ENCODE peak calls at places on chromosome 18, in six cellular contexts. M, N, E, C, X and I are unnamed samples.

GRCh38 chr18:35335861-35336260 is 8.4 kb downstream of the ZNF24 start:
- DNase-seq in M (no peak), N (no peak), E (no peak), C (no peak), X (no peak), I (no peak)

GRCh38 chr18:26487437-26487836 is 60.9 kb downstream of the KCTD1 start:
- DNase-seq in M (peak; percentile 52), N (peak; percentile 62), E (no peak), C (no peak), X (no peak), I (peak; percentile 21)

GRCh38 chr18:366466-367053 is 98.7 kb upstream of the THOC1 start:
- DNase-seq in M (no peak), N (no peak), E (no peak), C (no peak), X (no peak), I (no peak)

GRCh38 chr18:25169701-25170100 is 182.3 kb downstream of the ZNF521 start:
- DNase-seq in M (no peak), N (peak; percentile 52), E (no peak), C (no peak), X (no peak), I (no peak)

GRCh38 chr18:22783662-22784076 is 149.5 kb upstream of the RBBP8 start:
- DNase-seq in M (no peak), N (no peak), E (no peak), C (no peak), X (no peak), I (no peak)

GRCh38 chr18:44896817-44897216 is 216.1 kb downstream of the SETBP1 start:
- DNase-seq in M (no peak), N (no peak), E (no peak), C (no peak), X (no peak), I (no peak)

GRCh38 chr18:39105095-39105494 is 1539.5 kb upstream of the CELF4 start:
- DNase-seq in M (no peak), N (no peak), E (no peak), C (no peak), X (no peak), I (no peak)

GRCh38 chr18:54392621-54393023 is 34.9 kb downstream of the C18orf54 start:
- DNase-seq in M (peak; percentile 77), N (peak; percentile 63), E (no peak), C (peak; percentile 51), X (peak; percentile 66), I (peak; percentile 81)

GRCh38 chr18:12559319-12559718 is 98.6 kb downstream of the SPIRE1 start:
- DNase-seq in M (no peak), N (no peak), E (no peak), C (no peak), X (no peak), I (no peak)

GRCh38 chr18:9671214-9671613 is 36.9 kb upstream of the RAB31 start:
- DNase-seq in M (no peak), N (no peak), E (no peak), C (no peak), X (no peak), I (no peak)

GRCh38 chr18:45324489-45325111 is 290.7 kb upstream of the SLC14A2 start:
- DNase-seq in M (no peak), N (peak; percentile 91), E (no peak), C (no peak), X (no peak), I (peak; percentile 36)

GRCh38 chr18:457120-457519 is 43.4 kb downstream of the COLEC12 start:
- DNase-seq in M (no peak), N (peak; percentile 85), E (peak; percentile 77), C (peak; percentile 75), X (no peak), I (peak; percentile 94)

GRCh38 chr18:9536354-9537152 is 61.2 kb downstream of the RALBP1 start:
- DNase-seq in M (no peak), N (peak; percentile 73), E (no peak), C (no peak), X (no peak), I (no peak)

GRCh38 chr18:25805323-25805722 is 285.1 kb downstream of the SS18 start:
- DNase-seq in M (no peak), N (peak; percentile 98), E (no peak), C (no peak), X (no peak), I (peak; percentile 69)

GRCh38 chr18:61901334-61901986 is 8.7 kb upstream of the RNF152 start:
- DNase-seq in M (peak; percentile 68), N (peak; percentile 70), E (no peak), C (peak; percentile 56), X (peak; percentile 65), I (peak; percentile 70)

GRCh38 chr18:51345848-51346391 is 148.4 kb upstream of the MEX3C start:
- DNase-seq in M (no peak), N (no peak), E (no peak), C (no peak), X (no peak), I (no peak)

GRCh38 chr18:45636110-45636509 is 20.8 kb downstream of the SLC14A2 start:
- DNase-seq in M (no peak), N (peak; percentile 13), E (no peak), C (no peak), X (no peak), I (no peak)

GRCh38 chr18:58965291-58965929 is 100.7 kb downstream of the ZNF532 start:
- DNase-seq in M (no peak), N (no peak), E (no peak), C (no peak), X (no peak), I (no peak)

GRCh38 chr18:60978338-60978737 is 354.9 kb upstream of the CDH20 start:
- DNase-seq in M (no peak), N (peak; percentile 33), E (no peak), C (no peak), X (no peak), I (peak; percentile 82)

GRCh38 chr18:581106-581505 is 926 bp downstream of the CETN1 start:
- DNase-seq in M (no peak), N (no peak), E (no peak), C (no peak), X (no peak), I (no peak)

GRCh38 chr18:75173125-75173432 is 35.9 kb downstream of the PTGR3 start:
- DNase-seq in M (peak; percentile 75), N (no peak), E (no peak), C (peak; percentile 41), X (no peak), I (peak; percentile 10)

GRCh38 chr18:23226930-23227728 is 91.8 kb downstream of the CABLES1 start:
- DNase-seq in M (no peak), N (peak; percentile 88), E (peak; percentile 57), C (no peak), X (no peak), I (peak; percentile 96)

GRCh38 chr18:24778810-24779418 is 318.5 kb downstream of the HRH4 start:
- DNase-seq in M (no peak), N (no peak), E (no peak), C (no peak), X (no peak), I (no peak)

GRCh38 chr18:77039196-77040140 is 93.1 kb downstream of the MBP start:
- DNase-seq in M (no peak), N (peak; percentile 19), E (no peak), C (no peak), X (no peak), I (no peak)

GRCh38 chr18:55839350-55839749 is 251.4 kb upstream of the TCF4 start:
- DNase-seq in M (no peak), N (peak; percentile 83), E (no peak), C (no peak), X (no peak), I (peak; percentile 41)

GRCh38 chr18:55841314-55841713 is 253.3 kb upstream of the TCF4 start:
- DNase-seq in M (no peak), N (peak; percentile 40), E (no peak), C (no peak), X (no peak), I (no peak)

GRCh38 chr18:55838322-55838721 is 250.3 kb upstream of the TCF4 start:
- DNase-seq in M (peak; percentile 19), N (no peak), E (no peak), C (no peak), X (no peak), I (no peak)

GRCh38 chr18:55840601-55841170 is 252.7 kb upstream of the TCF4 start:
- DNase-seq in M (no peak), N (no peak), E (no peak), C (no peak), X (no peak), I (no peak)

GRCh38 chr18:55838841-55839240 is 250.8 kb upstream of the TCF4 start:
- DNase-seq in M (no peak), N (peak; percentile 82), E (no peak), C (no peak), X (no peak), I (no peak)
- H3K4me3 ChIP-seq in M (no peak overlapping the region), N (peak overlapping the region; percentile 38), E (no peak overlapping the region), C (no peak overlapping the region), X (no peak overlapping the region), I (no peak overlapping the region)

GRCh38 chr18:47993409-47993808 is 63.0 kb upstream of the SMAD2 start:
- DNase-seq in M (no peak), N (no peak), E (no peak), C (peak; percentile 18), X (no peak), I (no peak)
- H3K4me3 ChIP-seq in M (no peak overlapping the region), N (no peak overlapping the region), E (no peak overlapping the region), C (no peak overlapping the region), X (no peak overlapping the region), I (no peak overlapping the region)

DNA sequence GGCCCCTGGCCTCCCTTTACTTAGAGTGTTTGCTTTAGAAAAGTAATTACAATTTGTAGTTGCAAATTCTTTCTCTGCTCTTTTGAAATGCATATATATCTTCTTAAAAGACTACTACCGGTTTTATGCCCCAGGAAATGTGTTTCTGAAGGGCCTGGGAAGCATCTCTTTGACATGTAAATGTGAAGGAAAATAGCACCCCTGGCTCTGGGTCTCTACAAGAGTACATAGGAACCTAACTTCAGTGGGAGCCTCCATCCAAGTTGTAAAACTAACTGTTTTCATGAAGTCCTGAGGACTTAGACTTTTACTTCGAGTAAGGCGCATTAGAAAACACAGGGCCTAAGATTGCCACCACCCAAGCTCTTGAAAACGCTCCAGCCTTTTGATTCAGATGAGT is 99.4 kb downstream of the CBLN2 start:
- DNase-seq in M (no peak), N (no peak), E (no peak), C (no peak), X (no peak), I (no peak)
- H3K4me3 ChIP-seq in M (no peak overlapping the region), N (no peak overlapping the region), E (no peak overlapping the region), C (no peak overlapping the region), X (no peak overlapping the region), I (no peak overlapping the region)

DNA sequence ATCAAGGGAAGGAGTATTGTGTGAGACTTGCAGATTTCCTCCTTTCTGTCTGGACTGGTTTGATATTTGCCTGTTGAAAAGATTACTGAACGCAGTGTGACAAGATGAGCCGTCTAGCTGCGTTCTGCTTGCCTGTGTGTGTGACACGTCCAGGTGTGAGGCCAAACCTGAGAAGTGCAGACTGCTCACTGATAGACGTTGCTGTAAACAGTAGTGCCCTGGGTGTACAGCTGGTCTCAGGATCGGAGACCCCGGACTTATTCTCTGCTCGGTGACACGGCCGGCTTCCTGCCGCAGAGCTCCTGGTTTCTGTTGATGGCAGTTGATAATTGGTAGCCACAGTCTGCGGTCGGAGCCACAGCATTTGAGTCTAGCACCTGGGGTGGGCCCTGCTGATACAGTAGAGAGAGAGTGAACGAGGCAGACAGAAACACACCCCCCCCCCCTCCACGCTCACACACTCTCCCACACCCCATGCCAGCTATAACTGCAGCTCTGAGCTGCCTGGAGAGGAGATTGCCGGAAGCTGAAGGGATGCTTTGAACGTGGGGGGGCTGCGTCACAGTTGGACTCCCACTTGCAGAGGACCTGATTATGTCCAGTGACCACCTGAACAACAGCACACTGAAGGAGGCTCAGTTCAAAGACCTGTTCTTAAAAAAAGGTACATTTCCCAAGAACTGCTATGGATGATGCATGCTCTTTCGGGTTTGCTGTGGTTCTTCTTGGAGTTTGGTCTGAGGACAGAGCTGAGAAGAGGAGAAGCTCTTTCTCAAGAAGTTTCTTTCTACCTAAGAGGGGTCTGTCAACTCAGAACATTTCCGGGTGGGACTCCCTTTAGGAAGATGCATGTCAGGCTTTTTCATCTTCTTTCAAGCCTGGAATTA is 114.0 kb downstream of the FAM210A start:
- DNase-seq in M (peak; percentile 96), N (peak; percentile 21), E (no peak), C (peak; percentile 79), X (no peak), I (no peak)
- H3K4me3 ChIP-seq in M (peak overlapping the region; percentile 51), N (peak overlapping the region; percentile 66), E (peak overlapping the region; percentile 44), C (peak overlapping the region; percentile 32), X (peak overlapping the region; percentile 12), I (no peak overlapping the region)